ENCODE peak calls at places on chromosomes 4 and X, in six cellular contexts. B is bronchial epithelial cell, R is PC-3, V is B cell, F is thoracic aorta, K is heart left ventricle. J is an unnamed sample.
A peak's percentile ranks its signal among the peaks of the same experiment; 100 is the strongest.

GRCh38 chr4:30912098-30912719 is 192.0 kb downstream of the PCDH7 start:
- DNase-seq in B (peak; percentile 17), R (peak; percentile 13), V (no peak), F (no peak), K (no peak), J (no peak)

GRCh38 chrX:18098704-18099103 is 122.0 kb downstream of the BEND2 start:
- DNase-seq in B (no peak), R (no peak), V (no peak), F (no peak), K (peak; percentile 21), J (no peak)

GRCh38 chrX:118346258-118347094 is 570 bp downstream of the WDR44 start:
- DNase-seq in B (no peak), R (peak; percentile 20), V (peak; percentile 62), F (peak; percentile 2), K (no peak), J (peak; percentile 62)

GRCh38 chr4:128427832-128428366 is 140.3 kb upstream of the PGRMC2 start:
- DNase-seq in B (peak; percentile 86), R (peak; percentile 87), V (no peak), F (no peak), K (peak; percentile 22), J (no peak)

GRCh38 chrX:148588649-148589310 is 88.4 kb downstream of the AFF2 start:
- DNase-seq in B (peak; percentile 8), R (no peak), V (no peak), F (no peak), K (no peak), J (no peak)

GRCh38 chr4:188012546-188012945 is 17.0 kb downstream of the ZFP42 start:
- DNase-seq in B (no peak), R (no peak), V (no peak), F (no peak), K (no peak), J (no peak)

GRCh38 chrX:15301924-15302323 is 13.5 kb downstream of the ASB11 start:
- DNase-seq in B (no peak), R (no peak), V (no peak), F (peak; percentile 3), K (no peak), J (peak; percentile 36)

GRCh38 chr4:174613979-174614378 is 91.7 kb upstream of the HPGD start:
- DNase-seq in B (no peak), R (peak; percentile 9), V (no peak), F (no peak), K (no peak), J (no peak)

GRCh38 chr4:8871417-8872401 is at the start of gene HMX1:
- DNase-seq in B (no peak), R (no peak), V (no peak), F (no peak), K (no peak), J (no peak)

GRCh38 chr4:110614981-110615365 is 7.9 kb downstream of the PITX2 start:
- DNase-seq in B (no peak), R (no peak), V (no peak), F (no peak), K (no peak), J (no peak)

GRCh38 chr4:139568206-139568969 is 12.4 kb upstream of the SETD7 start:
- DNase-seq in B (peak; percentile 84), R (no peak), V (no peak), F (no peak), K (no peak), J (no peak)

GRCh38 chrX:100410083-100410590 is at the start of gene PCDH19:
- DNase-seq in B (peak; percentile 32), R (peak; percentile 57), V (peak; percentile 36), F (no peak), K (peak; percentile 56), J (peak; percentile 23)

GRCh38 chrX:65451663-65452062 is 82.9 kb downstream of the LAS1L start:
- DNase-seq in B (peak; percentile 29), R (peak; percentile 53), V (peak; percentile 33), F (no peak), K (no peak), J (peak; percentile 13)

GRCh38 chr4:93771640-93772411 is 56.7 kb upstream of the ATOH1 start:
- DNase-seq in B (no peak), R (peak; percentile 23), V (no peak), F (no peak), K (no peak), J (no peak)

GRCh38 chrX:54012830-54013500 is 31.3 kb downstream of the PHF8 start:
- DNase-seq in B (no peak), R (no peak), V (no peak), F (no peak), K (no peak), J (no peak)

GRCh38 chr4:24598025-24598424 is 13.7 kb upstream of the DHX15 start:
- DNase-seq in B (peak; percentile 98), R (peak; percentile 95), V (no peak), F (no peak), K (no peak), J (no peak)

GRCh38 chr4:155559915-155560314 is 106.7 kb upstream of the GUCY1A1 start:
- DNase-seq in B (no peak), R (no peak), V (no peak), F (no peak), K (no peak), J (no peak)

GRCh38 chr4:147960971-147961370 is 229.1 kb downstream of the ARHGAP10 start:
- DNase-seq in B (no peak), R (no peak), V (no peak), F (no peak), K (no peak), J (no peak)

GRCh38 chrX:12227412-12228041 is 89.3 kb downstream of the FRMPD4 start:
- DNase-seq in B (no peak), R (no peak), V (no peak), F (no peak), K (no peak), J (no peak)

GRCh38 chr4:140252742-140253555 is 99.0 kb upstream of the MAML3 start:
- DNase-seq in B (peak; percentile 50), R (peak; percentile 78), V (peak; percentile 82), F (no peak), K (peak; percentile 78), J (peak; percentile 62)

GRCh38 chr4:106690487-106690886 is 321.9 kb upstream of the GIMD1 start:
- DNase-seq in B (peak; percentile 70), R (peak; percentile 66), V (no peak), F (no peak), K (no peak), J (peak; percentile 5)

GRCh38 chr4:3871181-3871852 is 105.1 kb downstream of the ADRA2C start:
- DNase-seq in B (no peak), R (no peak), V (peak; percentile 43), F (no peak), K (no peak), J (peak; percentile 57)

GRCh38 chrX:105120460-105120859 is 100.0 kb downstream of the TEX13A start:
- DNase-seq in B (no peak), R (no peak), V (no peak), F (no peak), K (no peak), J (no peak)

GRCh38 chrX:15465347-15465746 is 27.8 kb downstream of the PIR start:
- DNase-seq in B (peak; percentile 64), R (no peak), V (no peak), F (no peak), K (no peak), J (peak; percentile 7)

GRCh38 chr4:123739806-123740205 is 343.2 kb downstream of the SPRY1 start:
- DNase-seq in B (no peak), R (no peak), V (no peak), F (no peak), K (no peak), J (no peak)

GRCh38 chr4:126916626-126917140 is 716.1 kb upstream of the INTU start:
- DNase-seq in B (peak; percentile 46), R (no peak), V (no peak), F (no peak), K (no peak), J (no peak)
- TF ChIP-seq CTCF in B (no peak), R (no peak), V (no peak), F (no peak), K (no peak), J (no peak)

DNA sequence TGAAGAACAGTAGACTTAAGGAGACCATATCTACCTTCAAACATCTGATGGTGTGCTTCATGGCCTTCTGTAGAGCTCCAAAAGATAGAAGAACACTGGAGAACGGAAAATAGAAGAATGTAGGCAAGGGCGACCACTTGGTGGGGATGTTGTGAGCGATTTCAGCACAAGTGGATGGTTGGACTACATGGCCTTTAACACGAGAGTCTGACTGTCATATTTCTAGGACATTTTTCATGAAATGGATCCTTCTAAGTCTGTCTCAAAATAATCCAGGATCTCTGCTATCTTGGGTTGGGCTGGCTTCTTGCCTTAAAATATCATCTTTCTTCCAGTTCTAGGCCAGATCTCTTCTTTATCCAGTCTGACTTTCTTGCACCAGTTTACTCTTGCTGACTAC is 1.3 kb upstream of the MID1IP1 start:
- DNase-seq in B (no peak), R (no peak), V (peak; percentile 17), F (no peak), K (peak; percentile 24), J (peak; percentile 24)
- TF ChIP-seq CTCF in B (no peak), R (peak; percentile 35), V (no peak), F (no peak), K (no peak), J (no peak)

GRCh38 chr4:39410415-39410814 is 3.7 kb downstream of the KLB start:
- DNase-seq in B (no peak), R (peak; percentile 5), V (peak; percentile 8), F (no peak), K (no peak), J (no peak)
- TF ChIP-seq CTCF in B (no peak), R (peak; percentile 31), V (no peak), F (no peak), K (no peak), J (no peak)

GRCh38 chr4:163251204-163251603 is 81.2 kb downstream of the NPY1R start:
- DNase-seq in B (peak; percentile 12), R (peak; percentile 32), V (no peak), F (no peak), K (no peak), J (no peak)
- TF ChIP-seq CTCF in B (peak; percentile 12), R (peak; percentile 20), V (no peak), F (no peak), K (no peak), J (no peak)

GRCh38 chr4:82201303-82201702 is 172.5 kb downstream of the HNRNPD start:
- DNase-seq in B (peak; percentile 39), R (peak; percentile 1), V (no peak), F (no peak), K (no peak), J (no peak)

GRCh38 chr4:82201805-82202636 is 171.8 kb downstream of the HNRNPD start:
- DNase-seq in B (peak; percentile 64), R (peak; percentile 57), V (peak; percentile 69), F (no peak), K (no peak), J (peak; percentile 82)
- TF ChIP-seq CTCF in B (peak; percentile 72), R (peak; percentile 89), V (peak; percentile 85), F (no peak), K (peak; percentile 19), J (peak; percentile 77)

J was measured in activated CD8-positive, alpha-beta T cell treated with anti-CD3 and anti-CD28 coated beads for 36 hours.